ENCODE peak calls at places on chromosomes 7 and 10, in six cellular contexts. One of them, this sample, is unnamed.
A peak's percentile ranks its signal among the peaks of the same experiment; 100 is the strongest.

GRCh38 chr10:266974-267425 is 131.7 kb downstream of the ZMYND11 start:
- DNase-seq in stimulated activated CD4-positive, alpha-beta T cell treated with anti-CD3 and anti-CD28 coated beads, Interleukin-4, amount 100 ng/mL, for 24 hours: no peak
- DNase-seq in head of caudate nucleus: no peak
- DNase-seq in psoas muscle: no peak
- DNase-seq in activated CD4-positive, alpha-beta T cell treated with anti-CD3 and anti-CD28 coated beads, Interleukin-2, amount 50 U/mL, for 48 hours: no peak
- DNase-seq in NCI-H1092 treated with DMSO at 0.1 percent for 48 hours: no peak
- DNase-seq in this sample: no peak

GRCh38 chr7:6306471-6306870 is 34.0 kb upstream of the CYTH3 start:
- DNase-seq in psoas muscle: no peak
- DNase-seq in NCI-H1092 treated with DMSO at 0.1 percent for 48 hours: no peak
- DNase-seq in stimulated activated CD4-positive, alpha-beta T cell treated with anti-CD3 and anti-CD28 coated beads, Interleukin-4, amount 100 ng/mL, for 24 hours: no peak
- DNase-seq in head of caudate nucleus: no peak
- DNase-seq in activated CD4-positive, alpha-beta T cell treated with anti-CD3 and anti-CD28 coated beads, Interleukin-2, amount 50 U/mL, for 48 hours: no peak
- DNase-seq in this sample: no peak

GRCh38 chr7:44384586-44385383 is 59.4 kb upstream of the CAMK2B start:
- DNase-seq in NCI-H1092 treated with DMSO at 0.1 percent for 48 hours: no peak
- DNase-seq in psoas muscle: no peak
- DNase-seq in activated CD4-positive, alpha-beta T cell treated with anti-CD3 and anti-CD28 coated beads, Interleukin-2, amount 50 U/mL, for 48 hours: no peak
- DNase-seq in head of caudate nucleus: peak; percentile 29
- DNase-seq in stimulated activated CD4-positive, alpha-beta T cell treated with anti-CD3 and anti-CD28 coated beads, Interleukin-4, amount 100 ng/mL, for 24 hours: no peak
- DNase-seq in this sample: no peak

GRCh38 chr7:120827719-120828118 is 30.2 kb downstream of the TSPAN12 start:
- DNase-seq in stimulated activated CD4-positive, alpha-beta T cell treated with anti-CD3 and anti-CD28 coated beads, Interleukin-4, amount 100 ng/mL, for 24 hours: no peak
- DNase-seq in head of caudate nucleus: no peak
- DNase-seq in activated CD4-positive, alpha-beta T cell treated with anti-CD3 and anti-CD28 coated beads, Interleukin-2, amount 50 U/mL, for 48 hours: no peak
- DNase-seq in psoas muscle: no peak
- DNase-seq in NCI-H1092 treated with DMSO at 0.1 percent for 48 hours: no peak
- DNase-seq in this sample: no peak

GRCh38 chr7:71131753-71132520 is at the start of gene GALNT17:
- DNase-seq in activated CD4-positive, alpha-beta T cell treated with anti-CD3 and anti-CD28 coated beads, Interleukin-2, amount 50 U/mL, for 48 hours: no peak
- DNase-seq in psoas muscle: peak; percentile 17
- DNase-seq in NCI-H1092 treated with DMSO at 0.1 percent for 48 hours: no peak
- DNase-seq in head of caudate nucleus: no peak
- DNase-seq in stimulated activated CD4-positive, alpha-beta T cell treated with anti-CD3 and anti-CD28 coated beads, Interleukin-4, amount 100 ng/mL, for 24 hours: no peak
- DNase-seq in this sample: no peak

GRCh38 chr7:25622716-25623115 is 394.4 kb upstream of the NPVF start:
- DNase-seq in activated CD4-positive, alpha-beta T cell treated with anti-CD3 and anti-CD28 coated beads, Interleukin-2, amount 50 U/mL, for 48 hours: no peak
- DNase-seq in head of caudate nucleus: no peak
- DNase-seq in stimulated activated CD4-positive, alpha-beta T cell treated with anti-CD3 and anti-CD28 coated beads, Interleukin-4, amount 100 ng/mL, for 24 hours: no peak
- DNase-seq in NCI-H1092 treated with DMSO at 0.1 percent for 48 hours: no peak
- DNase-seq in psoas muscle: no peak
- DNase-seq in this sample: no peak

GRCh38 chr7:140294454-140294853 is 103.9 kb downstream of the SLC37A3 start:
- DNase-seq in NCI-H1092 treated with DMSO at 0.1 percent for 48 hours: no peak
- DNase-seq in head of caudate nucleus: no peak
- DNase-seq in stimulated activated CD4-positive, alpha-beta T cell treated with anti-CD3 and anti-CD28 coated beads, Interleukin-4, amount 100 ng/mL, for 24 hours: no peak
- DNase-seq in psoas muscle: no peak
- DNase-seq in activated CD4-positive, alpha-beta T cell treated with anti-CD3 and anti-CD28 coated beads, Interleukin-2, amount 50 U/mL, for 48 hours: no peak
- DNase-seq in this sample: no peak

GRCh38 chr7:37211097-37211496 is 237.6 kb downstream of the ELMO1 start:
- DNase-seq in psoas muscle: peak; percentile 56
- DNase-seq in head of caudate nucleus: no peak
- DNase-seq in activated CD4-positive, alpha-beta T cell treated with anti-CD3 and anti-CD28 coated beads, Interleukin-2, amount 50 U/mL, for 48 hours: no peak
- DNase-seq in stimulated activated CD4-positive, alpha-beta T cell treated with anti-CD3 and anti-CD28 coated beads, Interleukin-4, amount 100 ng/mL, for 24 hours: no peak
- DNase-seq in NCI-H1092 treated with DMSO at 0.1 percent for 48 hours: no peak
- DNase-seq in this sample: no peak

GRCh38 chr7:70498232-70498631 is 633.7 kb upstream of the GALNT17 start:
- DNase-seq in activated CD4-positive, alpha-beta T cell treated with anti-CD3 and anti-CD28 coated beads, Interleukin-2, amount 50 U/mL, for 48 hours: no peak
- DNase-seq in NCI-H1092 treated with DMSO at 0.1 percent for 48 hours: no peak
- DNase-seq in head of caudate nucleus: no peak
- DNase-seq in psoas muscle: no peak
- DNase-seq in stimulated activated CD4-positive, alpha-beta T cell treated with anti-CD3 and anti-CD28 coated beads, Interleukin-4, amount 100 ng/mL, for 24 hours: no peak
- DNase-seq in this sample: no peak

GRCh38 chr10:70381491-70382421 is 669 bp downstream of the LRRC20 start:
- DNase-seq in stimulated activated CD4-positive, alpha-beta T cell treated with anti-CD3 and anti-CD28 coated beads, Interleukin-4, amount 100 ng/mL, for 24 hours: no peak
- DNase-seq in activated CD4-positive, alpha-beta T cell treated with anti-CD3 and anti-CD28 coated beads, Interleukin-2, amount 50 U/mL, for 48 hours: peak; percentile 45
- DNase-seq in NCI-H1092 treated with DMSO at 0.1 percent for 48 hours: peak; percentile 53
- DNase-seq in head of caudate nucleus: peak; percentile 45
- DNase-seq in psoas muscle: peak; percentile 74
- DNase-seq in this sample: no peak

GRCh38 chr7:133434246-133434865 is 181.5 kb downstream of the EXOC4 start:
- DNase-seq in psoas muscle: no peak
- DNase-seq in stimulated activated CD4-positive, alpha-beta T cell treated with anti-CD3 and anti-CD28 coated beads, Interleukin-4, amount 100 ng/mL, for 24 hours: no peak
- DNase-seq in activated CD4-positive, alpha-beta T cell treated with anti-CD3 and anti-CD28 coated beads, Interleukin-2, amount 50 U/mL, for 48 hours: no peak
- DNase-seq in head of caudate nucleus: no peak
- DNase-seq in NCI-H1092 treated with DMSO at 0.1 percent for 48 hours: no peak
- DNase-seq in this sample: peak; percentile 13

GRCh38 chr10:96319754-96320514 is 15.7 kb downstream of the DNTT start:
- DNase-seq in activated CD4-positive, alpha-beta T cell treated with anti-CD3 and anti-CD28 coated beads, Interleukin-2, amount 50 U/mL, for 48 hours: no peak
- DNase-seq in psoas muscle: no peak
- DNase-seq in stimulated activated CD4-positive, alpha-beta T cell treated with anti-CD3 and anti-CD28 coated beads, Interleukin-4, amount 100 ng/mL, for 24 hours: no peak
- DNase-seq in NCI-H1092 treated with DMSO at 0.1 percent for 48 hours: no peak
- DNase-seq in head of caudate nucleus: no peak
- DNase-seq in this sample: no peak

GRCh38 chr10:86195521-86195920 is 171.1 kb downstream of the GRID1 start:
- DNase-seq in head of caudate nucleus: no peak
- DNase-seq in psoas muscle: no peak
- DNase-seq in activated CD4-positive, alpha-beta T cell treated with anti-CD3 and anti-CD28 coated beads, Interleukin-2, amount 50 U/mL, for 48 hours: no peak
- DNase-seq in stimulated activated CD4-positive, alpha-beta T cell treated with anti-CD3 and anti-CD28 coated beads, Interleukin-4, amount 100 ng/mL, for 24 hours: no peak
- DNase-seq in NCI-H1092 treated with DMSO at 0.1 percent for 48 hours: no peak
- DNase-seq in this sample: no peak

GRCh38 chr7:142602756-142603155 is 146.5 kb upstream of the PRSS1 start:
- DNase-seq in activated CD4-positive, alpha-beta T cell treated with anti-CD3 and anti-CD28 coated beads, Interleukin-2, amount 50 U/mL, for 48 hours: no peak
- DNase-seq in NCI-H1092 treated with DMSO at 0.1 percent for 48 hours: no peak
- DNase-seq in head of caudate nucleus: no peak
- DNase-seq in stimulated activated CD4-positive, alpha-beta T cell treated with anti-CD3 and anti-CD28 coated beads, Interleukin-4, amount 100 ng/mL, for 24 hours: no peak
- DNase-seq in psoas muscle: no peak
- DNase-seq in this sample: no peak

GRCh38 chr7:149635561-149636329 is 137.6 kb downstream of the ZNF467 start:
- DNase-seq in activated CD4-positive, alpha-beta T cell treated with anti-CD3 and anti-CD28 coated beads, Interleukin-2, amount 50 U/mL, for 48 hours: no peak
- DNase-seq in NCI-H1092 treated with DMSO at 0.1 percent for 48 hours: no peak
- DNase-seq in head of caudate nucleus: no peak
- DNase-seq in stimulated activated CD4-positive, alpha-beta T cell treated with anti-CD3 and anti-CD28 coated beads, Interleukin-4, amount 100 ng/mL, for 24 hours: no peak
- DNase-seq in psoas muscle: no peak
- DNase-seq in this sample: no peak

GRCh38 chr7:129465080-129465479 is 30.8 kb downstream of the STRIP2 start:
- DNase-seq in head of caudate nucleus: no peak
- DNase-seq in activated CD4-positive, alpha-beta T cell treated with anti-CD3 and anti-CD28 coated beads, Interleukin-2, amount 50 U/mL, for 48 hours: no peak
- DNase-seq in NCI-H1092 treated with DMSO at 0.1 percent for 48 hours: no peak
- DNase-seq in psoas muscle: no peak
- DNase-seq in stimulated activated CD4-positive, alpha-beta T cell treated with anti-CD3 and anti-CD28 coated beads, Interleukin-4, amount 100 ng/mL, for 24 hours: no peak
- DNase-seq in this sample: no peak

GRCh38 chr7:50491209-50491608 is 41.1 kb upstream of the FIGNL1 start:
- DNase-seq in NCI-H1092 treated with DMSO at 0.1 percent for 48 hours: no peak
- DNase-seq in stimulated activated CD4-positive, alpha-beta T cell treated with anti-CD3 and anti-CD28 coated beads, Interleukin-4, amount 100 ng/mL, for 24 hours: no peak
- DNase-seq in psoas muscle: no peak
- DNase-seq in head of caudate nucleus: no peak
- DNase-seq in activated CD4-positive, alpha-beta T cell treated with anti-CD3 and anti-CD28 coated beads, Interleukin-2, amount 50 U/mL, for 48 hours: no peak
- DNase-seq in this sample: no peak

GRCh38 chr7:90599038-90599437 is 2.9 kb downstream of the CDK14 start:
- DNase-seq in head of caudate nucleus: no peak
- DNase-seq in NCI-H1092 treated with DMSO at 0.1 percent for 48 hours: no peak
- DNase-seq in stimulated activated CD4-positive, alpha-beta T cell treated with anti-CD3 and anti-CD28 coated beads, Interleukin-4, amount 100 ng/mL, for 24 hours: no peak
- DNase-seq in psoas muscle: no peak
- DNase-seq in activated CD4-positive, alpha-beta T cell treated with anti-CD3 and anti-CD28 coated beads, Interleukin-2, amount 50 U/mL, for 48 hours: no peak
- DNase-seq in this sample: no peak

GRCh38 chr10:49001402-49001801 is 61.8 kb upstream of the LRRC18 start:
- DNase-seq in stimulated activated CD4-positive, alpha-beta T cell treated with anti-CD3 and anti-CD28 coated beads, Interleukin-4, amount 100 ng/mL, for 24 hours: no peak
- DNase-seq in psoas muscle: no peak
- DNase-seq in NCI-H1092 treated with DMSO at 0.1 percent for 48 hours: peak; percentile 7
- DNase-seq in head of caudate nucleus: no peak
- DNase-seq in activated CD4-positive, alpha-beta T cell treated with anti-CD3 and anti-CD28 coated beads, Interleukin-2, amount 50 U/mL, for 48 hours: no peak
- DNase-seq in this sample: no peak

GRCh38 chr10:119575506-119575905 is 21.3 kb downstream of the TIAL1 start:
- DNase-seq in NCI-H1092 treated with DMSO at 0.1 percent for 48 hours: no peak
- DNase-seq in head of caudate nucleus: no peak
- DNase-seq in stimulated activated CD4-positive, alpha-beta T cell treated with anti-CD3 and anti-CD28 coated beads, Interleukin-4, amount 100 ng/mL, for 24 hours: peak; percentile 14
- DNase-seq in activated CD4-positive, alpha-beta T cell treated with anti-CD3 and anti-CD28 coated beads, Interleukin-2, amount 50 U/mL, for 48 hours: no peak
- DNase-seq in psoas muscle: no peak
- DNase-seq in this sample: no peak

This sample was measured in putamen.